ENCODE peak calls at places on chromosomes 16 and 17, in four cellular contexts. L is HCT116, F is GM12878, W is upper lobe of left lung. U is an unnamed sample.

GRCh38 chr16:55567382-55567781 is 898 bp downstream of the CAPNS2 start:
- ATAC-seq in L (no peak), W (peak), F (no peak), U (no peak)

GRCh38 chr16:980595-980854 is 1.0 kb upstream of the SOX8 start:
- ATAC-seq in F (no peak), L (peak), W (no peak), U (no peak)

GRCh38 chr17:57289613-57290012 is 33.3 kb downstream of the MSI2 start:
- ATAC-seq in F (no peak), L (no peak), W (no peak), U (no peak)

GRCh38 chr17:17151541-17151940 is 54.6 kb downstream of the PLD6 start:
- ATAC-seq in F (no peak), W (no peak), L (peak), U (peak)

GRCh38 chr17:2029911-2030778 is at the start of gene DPH1:
- ATAC-seq in L (peak), F (peak), W (peak), U (peak)

GRCh38 chr16:80606221-80606766 is 65.5 kb downstream of the DYNLRB2 start:
- ATAC-seq in W (no peak), F (no peak), L (no peak), U (no peak)

GRCh38 chr16:12542818-12543699 is 260.6 kb downstream of the CPPED1 start:
- ATAC-seq in W (no peak), F (peak), L (no peak), U (no peak)

GRCh38 chr17:48738424-48738802 is 9.9 kb upstream of the HOXB13 start:
- ATAC-seq in F (no peak), W (no peak), L (no peak), U (no peak)

GRCh38 chr17:78432929-78433727 is 54.7 kb downstream of the PGS1 start:
- ATAC-seq in L (no peak), F (no peak), W (no peak), U (no peak)

GRCh38 chr17:79176792-79177601 is 102.4 kb downstream of the ENGASE start:
- ATAC-seq in L (no peak), F (no peak), W (peak), U (no peak)

GRCh38 chr17:44279586-44280344 is 11.8 kb upstream of the SLC4A1 start:
- ATAC-seq in W (peak), L (peak), F (peak), U (peak)

GRCh38 chr16:87409153-87409552 is 17.0 kb downstream of the MAP1LC3B start:
- ATAC-seq in F (no peak), L (no peak), W (no peak), U (no peak)

GRCh38 chr16:4788489-4788889 is 344 bp upstream of the SEPTIN12 start:
- ATAC-seq in F (no peak), W (no peak), L (no peak), U (no peak)

GRCh38 chr16:27795992-27796614 is 246.2 kb downstream of the KATNIP start:
- ATAC-seq in F (no peak), L (peak), W (no peak), U (no peak)

GRCh38 chr16:48629531-48629930 is 19.6 kb upstream of the N4BP1 start:
- ATAC-seq in F (no peak), L (no peak), W (no peak), U (no peak)

GRCh38 chr16:1512174-1512573 is 19.0 kb downstream of the TELO2 start:
- ATAC-seq in W (no peak), L (peak), F (no peak), U (no peak)

GRCh38 chr17:16439303-16439791 is 24.0 kb downstream of the TRPV2 start:
- ATAC-seq in F (peak), L (no peak), W (no peak), U (no peak)

GRCh38 chr17:80225230-80225629 is 5.0 kb downstream of the SLC26A11 start:
- ATAC-seq in L (no peak), W (no peak), F (no peak), U (no peak)

GRCh38 chr17:82751171-82751570 is 694 bp upstream of the TBCD start:
- ATAC-seq in L (no peak), F (peak), W (no peak), U (peak)

GRCh38 chr16:89407925-89408300 is 82.4 kb downstream of the ANKRD11 start:
- ATAC-seq in F (no peak), L (peak), W (peak), U (peak)

GRCh38 chr16:15976929-15977637 is 27.7 kb downstream of the ABCC1 start:
- ATAC-seq in F (no peak), L (no peak), W (peak), U (peak)

GRCh38 chr17:58684003-58684402 is 7.8 kb downstream of the TEX14 start:
- ATAC-seq in W (no peak), L (no peak), F (no peak), U (no peak)

GRCh38 chr17:51442112-51442865 is 181.9 kb downstream of the UTP18 start:
- ATAC-seq in F (no peak), L (no peak), W (no peak), U (no peak)

DNA sequence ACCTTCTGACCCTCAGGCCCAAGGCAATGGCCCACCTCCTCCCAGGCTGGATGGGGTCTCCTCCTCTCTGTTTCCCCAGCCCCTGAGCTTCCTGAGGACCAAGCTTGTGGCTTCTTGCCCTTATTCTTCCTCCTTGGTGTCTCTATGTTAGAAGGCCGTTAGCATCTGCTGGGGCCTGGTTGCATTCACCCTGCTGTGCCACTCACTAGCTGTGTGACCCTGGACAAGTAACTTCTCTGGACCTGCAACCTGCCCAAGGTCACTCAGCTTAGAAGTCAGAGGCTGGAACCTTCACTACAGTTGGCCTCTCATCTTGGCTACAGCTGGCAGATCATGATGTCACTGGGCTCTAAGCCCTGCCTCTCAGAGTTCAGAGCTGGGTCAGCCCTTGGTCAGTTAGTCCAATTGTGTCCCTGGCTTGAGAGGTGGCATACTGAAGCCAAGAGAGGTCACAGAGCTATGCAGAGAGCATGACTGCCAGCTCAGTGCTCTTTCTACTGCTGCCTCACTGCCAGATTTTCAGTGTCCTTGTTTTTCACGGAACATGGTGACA is 3.0 kb downstream of the MT2A start:
- ATAC-seq in F (peak), L (no peak), W (no peak), U (peak)
- H3K4me3 ChIP-seq in F (no peak), L (no peak), W (no peak), U (no peak)

GRCh38 chr17:7177210-7177953 is 1.8 kb downstream of the ASGR1 start:
- ATAC-seq in F (peak), L (peak), W (peak), U (peak)
- TF ChIP-seq POLR2A in F (no peak), L (no peak), W (no peak), U (no peak)

GRCh38 chr17:50210249-50211225 is 9.1 kb upstream of the COL1A1 start:
- ATAC-seq in F (no peak), W (peak), L (peak), U (peak)
- TF ChIP-seq POLR2AphosphoS5 in F (no peak), W (peak), L (no peak), U (peak)

GRCh38 chr16:68021490-68021889 is 1.5 kb downstream of the DDX28 start:
- ATAC-seq in F (no peak), W (no peak), L (no peak), U (no peak)
- H3K4me3 ChIP-seq in F (peak), W (no peak), L (peak), U (peak)

U was measured in gastroesophageal sphincter.